ENCODE peak calls at places on chromosomes 16 and 17, in ten cellular contexts. M is SK-N-SH, X is GM12878, Y is HCT116, N is breast epithelium, U is suprapubic skin, L is stomach, R is esophagus muscularis mucosa, A is spleen, Q is GM12891. V is an unnamed sample.

GRCh38 chr17:11996722-11997146 is 541 bp downstream of the ZNF18 start:
- DNase-seq in A (no peak), X (peak; percentile 24), U (peak; percentile 80), M (no peak), Y (peak; percentile 13), N (no peak), Q (peak; percentile 29), R (peak; percentile 92), L (peak; percentile 44), V (no peak)

GRCh38 chr16:75086281-75086680 is 30.3 kb downstream of the LDHD start:
- DNase-seq in Y (no peak), A (no peak), L (no peak), Q (no peak), R (no peak), M (no peak), U (no peak), X (no peak), N (no peak), V (no peak)

GRCh38 chr17:282000-282911 is 70.4 kb downstream of the RPH3AL start:
- DNase-seq in M (no peak), N (peak; percentile 48), L (no peak), R (no peak), A (peak; percentile 16), Q (no peak), U (no peak), Y (no peak), X (no peak), V (no peak)

GRCh38 chr17:8832711-8833352 is 33.7 kb upstream of the MFSD6L start:
- DNase-seq in R (peak; percentile 57), N (no peak), A (peak; percentile 83), U (no peak), Y (peak; percentile 12), M (peak; percentile 75), Q (peak; percentile 56), X (no peak), L (no peak), V (no peak)

GRCh38 chr17:14330492-14330920 is 29.6 kb downstream of the HS3ST3B1 start:
- DNase-seq in U (no peak), Q (no peak), A (no peak), X (no peak), R (no peak), M (no peak), Y (no peak), N (no peak), L (no peak), V (no peak)

GRCh38 chr17:75509528-75510258 is 5.6 kb downstream of the CASKIN2 start:
- DNase-seq in R (no peak), X (no peak), M (no peak), L (no peak), U (no peak), A (peak; percentile 88), Q (no peak), N (no peak), Y (no peak), V (no peak)

GRCh38 chr17:64016248-64016784 is 4.1 kb downstream of the ICAM2 start:
- DNase-seq in M (peak; percentile 23), U (peak; percentile 5), Y (no peak), Q (no peak), X (no peak), A (no peak), N (no peak), R (no peak), L (no peak), V (no peak)

GRCh38 chr17:19237389-19238166 is 412 bp downstream of the EPN2 start:
- DNase-seq in Y (no peak), R (no peak), L (peak; percentile 37), X (no peak), Q (peak; percentile 68), A (peak; percentile 87), M (peak; percentile 78), U (peak; percentile 80), N (peak; percentile 54), V (no peak)

GRCh38 chr17:77681820-77682219 is 276.7 kb upstream of the TNRC6C start:
- DNase-seq in N (no peak), A (no peak), Q (no peak), U (no peak), Y (no peak), L (peak; percentile 27), M (peak; percentile 73), X (no peak), R (no peak), V (no peak)

GRCh38 chr17:37489197-37490001 is at the start of gene DUSP14:
- DNase-seq in Q (peak; percentile 89), A (peak; percentile 92), N (peak; percentile 74), X (no peak), M (peak; percentile 99), L (peak; percentile 82), Y (peak; percentile 57), R (no peak), U (peak; percentile 86), V (no peak)

GRCh38 chr16:28107232-28107631 is 43.7 kb upstream of the GSG1L start:
- DNase-seq in M (no peak), Y (no peak), L (no peak), U (no peak), X (no peak), A (peak; percentile 44), Q (no peak), R (no peak), N (no peak), V (no peak)

GRCh38 chr17:17921192-17922082 is 50.8 kb downstream of the TOM1L2 start:
- DNase-seq in X (no peak), L (no peak), N (no peak), R (no peak), Q (no peak), Y (peak; percentile 89), U (no peak), A (no peak), M (no peak), V (no peak)

GRCh38 chr17:65050438-65050837 is 6.1 kb downstream of the GNA13 start:
- DNase-seq in M (no peak), U (no peak), X (no peak), N (no peak), R (no peak), Y (no peak), L (no peak), Q (no peak), A (no peak), V (no peak)

DNA sequence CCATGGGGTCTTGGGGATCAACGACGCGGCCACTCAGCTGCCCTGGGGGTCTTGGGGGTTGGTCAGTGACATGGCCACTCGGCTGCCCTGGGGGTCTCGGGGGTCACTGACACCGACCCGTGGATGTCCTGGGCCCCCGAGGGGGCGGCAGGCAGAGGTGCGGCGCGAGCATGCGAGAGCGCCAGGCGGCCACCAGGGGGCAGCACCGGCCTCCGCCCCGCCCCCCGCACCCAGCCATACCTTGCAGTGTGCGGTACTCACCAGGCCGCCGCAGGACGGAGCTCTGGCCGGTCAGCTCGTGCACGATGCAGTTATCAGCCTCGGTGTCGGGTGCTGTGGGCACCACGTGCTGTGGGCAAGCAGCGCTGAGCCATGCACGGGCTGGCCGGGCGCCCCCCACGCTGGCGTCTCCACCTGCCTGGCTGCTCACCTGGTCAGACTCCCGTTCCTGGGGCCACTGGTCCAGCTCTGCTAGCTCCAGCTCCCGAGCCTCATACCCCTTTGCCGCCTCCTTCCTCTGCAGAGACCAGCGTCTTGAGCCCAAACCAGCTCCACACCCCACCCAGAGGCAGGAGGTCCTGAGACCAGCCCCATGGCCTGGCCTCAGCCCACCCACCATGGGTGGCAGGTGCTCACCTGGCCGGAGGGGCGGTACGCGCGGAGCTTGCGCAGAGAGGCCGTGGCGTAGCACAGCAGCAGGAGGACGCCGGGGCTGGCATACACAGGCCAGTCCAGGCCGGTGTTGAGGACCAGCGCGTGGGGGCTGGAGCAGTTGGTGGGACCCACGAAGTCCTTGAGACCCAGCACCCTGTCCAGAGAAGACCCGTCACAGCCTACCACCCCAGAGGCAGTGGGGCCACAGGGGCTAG is 31.2 kb downstream of the CTU2 start:
- DNase-seq in L (peak; percentile 80), Q (peak; percentile 96), X (peak; percentile 13), N (peak; percentile 83), A (peak; percentile 96), Y (peak; percentile 48), M (peak; percentile 94), U (no peak), R (no peak), V (no peak)
- TF ChIP-seq POLR2AphosphoS5 in L (peak; percentile 38), Q (no peak), X (no peak), N (peak; percentile 39), A (peak; percentile 79), Y (peak; percentile 39), M (no peak), U (no peak), R (no peak), V (no peak)

GRCh38 chr17:44137891-44138709 is 3.6 kb upstream of the HROB start:
- DNase-seq in N (peak; percentile 72), L (peak; percentile 71), R (peak; percentile 96), A (no peak), X (no peak), Q (peak; percentile 44), M (peak; percentile 43), U (peak; percentile 95), Y (peak; percentile 95), V (peak; percentile 77)
- TF ChIP-seq POLR2AphosphoS5 in N (no peak), L (peak; percentile 33), R (peak; percentile 84), A (no peak), X (no peak), Q (no peak), M (peak; percentile 16), U (peak; percentile 72), Y (peak; percentile 69), V (no peak)

GRCh38 chr17:55320594-55321506 is 56.1 kb downstream of the HLF start:
- DNase-seq in Q (no peak), L (peak; percentile 80), R (no peak), M (no peak), A (no peak), Y (no peak), U (no peak), X (no peak), N (peak; percentile 82), V (no peak)

GRCh38 chr17:55319933-55320593 is 55.3 kb downstream of the HLF start:
- DNase-seq in X (no peak), N (no peak), L (no peak), U (no peak), Y (no peak), M (no peak), R (no peak), Q (no peak), A (no peak), V (no peak)

GRCh38 chr17:55317284-55317683 is 52.5 kb downstream of the HLF start:
- DNase-seq in A (no peak), Q (no peak), N (no peak), L (no peak), M (no peak), Y (no peak), X (no peak), U (no peak), R (no peak), V (no peak)

GRCh38 chr17:55318081-55318480 is 53.3 kb downstream of the HLF start:
- DNase-seq in Q (no peak), U (no peak), M (no peak), N (no peak), L (no peak), R (no peak), Y (no peak), A (no peak), X (no peak), V (no peak)

GRCh38 chr17:55318715-55319487 is 54.1 kb downstream of the HLF start:
- DNase-seq in L (no peak), M (no peak), A (no peak), X (no peak), U (no peak), Q (no peak), Y (no peak), N (no peak), R (no peak), V (no peak)
- TF ChIP-seq POLR2AphosphoS5 in L (no peak), M (no peak), A (no peak), X (no peak), U (no peak), Q (no peak), Y (no peak), N (no peak), R (no peak), V (no peak)

GRCh38 chr17:47099987-47100711 is 88.9 kb downstream of the CDC27 start:
- DNase-seq in X (peak; percentile 74), Y (peak; percentile 81), M (peak; percentile 94), N (peak; percentile 88), Q (peak; percentile 43), A (peak; percentile 96), R (peak; percentile 97), U (peak; percentile 96), L (peak; percentile 94), V (peak; percentile 68)
- TF ChIP-seq POLR2AphosphoS5 in X (no peak), Y (peak; percentile 81), M (peak; percentile 88), N (peak; percentile 40), Q (no peak), A (peak; percentile 87), R (peak; percentile 83), U (no peak), L (no peak), V (peak; percentile 87)

V was measured in SK-N-MC.